ENCODE peak calls at places on chromosomes 1 and 21, in eight cellular contexts. E is IMR-90, M is uterus, N is transverse colon, W is ovary, C is Peyer's patch, S is tibial nerve, Q is heart left ventricle. J is an unnamed sample. For H3K9me3, the result is how much of the 10 kb centered on the place peaks cover.

GRCh38 chr1:924619-925323 is 1.0 kb downstream of the SAMD11 start:
- DNase-seq in E (peak), M (no peak), N (peak), W (no peak), C (no peak), S (no peak), Q (no peak), J (no peak)

GRCh38 chr1:52054496-52055065 is 410 bp downstream of the TXNDC12 start:
- DNase-seq in E (no peak), M (no peak), N (no peak), W (no peak), C (no peak), S (no peak), Q (no peak), J (no peak)

GRCh38 chr1:45685308-45686080 is 839 bp downstream of the GPBP1L1 start:
- DNase-seq in E (peak), M (no peak), N (no peak), W (no peak), C (no peak), S (no peak), Q (no peak), J (no peak)

GRCh38 chr1:20361401-20361800 is 70.7 kb downstream of the VWA5B1 start:
- DNase-seq in E (no peak), M (no peak), N (no peak), W (no peak), C (no peak), S (no peak), Q (no peak), J (no peak)

GRCh38 chr1:109185990-109186703 is 27.6 kb upstream of the SARS1 start:
- DNase-seq in E (no peak), M (no peak), N (no peak), W (no peak), C (no peak), S (no peak), Q (no peak), J (no peak)

GRCh38 chr1:19370453-19371170 is 58.5 kb downstream of the SLC66A1 start:
- DNase-seq in E (no peak), M (no peak), N (no peak), W (no peak), C (no peak), S (no peak), Q (no peak), J (no peak)

GRCh38 chr1:111030590-111030989 is 66.9 kb upstream of the LRIF1 start:
- DNase-seq in E (peak), M (no peak), N (peak), W (no peak), C (no peak), S (no peak), Q (no peak), J (no peak)

GRCh38 chr1:46248122-46248920 is 758 bp downstream of the RAD54L start:
- DNase-seq in E (no peak), M (peak), N (peak), W (peak), C (peak), S (no peak), Q (peak), J (no peak)

GRCh38 chr1:229116114-229116513 is 154.8 kb upstream of the RAB4A start:
- DNase-seq in E (peak), M (peak), N (peak), W (peak), C (no peak), S (no peak), Q (no peak), J (no peak)

GRCh38 chr1:234980657-234981396 is 147.8 kb downstream of the TOMM20 start:
- DNase-seq in E (peak), M (peak), N (peak), W (peak), C (peak), S (peak), Q (peak), J (no peak)

GRCh38 chr21:27213328-27213727 is 246.4 kb upstream of the ADAMTS5 start:
- DNase-seq in E (peak), M (no peak), N (no peak), W (no peak), C (no peak), S (no peak), Q (no peak), J (no peak)

GRCh38 chr1:154334647-154335350 is 9.5 kb downstream of the ATP8B2 start:
- DNase-seq in E (peak), M (peak), N (peak), W (peak), C (peak), S (peak), Q (peak), J (no peak)

GRCh38 chr1:1309525-1310385 is 1.4 kb downstream of the PUSL1 start:
- DNase-seq in E (no peak), M (no peak), N (no peak), W (no peak), C (no peak), S (no peak), Q (no peak), J (no peak)

GRCh38 chr1:223759273-223759672 is 46.9 kb downstream of the CAPN2 start:
- DNase-seq in E (no peak), M (no peak), N (no peak), W (no peak), C (no peak), S (no peak), Q (no peak), J (no peak)

GRCh38 chr1:211616231-211617031 is 37.5 kb upstream of the SLC30A1 start:
- DNase-seq in E (no peak), M (peak), N (no peak), W (peak), C (no peak), S (no peak), Q (peak), J (no peak)

GRCh38 chr1:231828182-231828920 is 201.8 kb downstream of the DISC1 start:
- DNase-seq in E (peak), M (no peak), N (no peak), W (no peak), C (no peak), S (no peak), Q (no peak), J (no peak)

GRCh38 chr1:178486100-178487069 is 10.4 kb downstream of the CLEC20A start:
- DNase-seq in E (no peak), M (no peak), N (no peak), W (no peak), C (peak), S (no peak), Q (no peak), J (no peak)

GRCh38 chr1:64282353-64282752 is 78.9 kb downstream of the UBE2U start:
- DNase-seq in E (no peak), M (peak), N (no peak), W (no peak), C (no peak), S (no peak), Q (no peak), J (no peak)

GRCh38 chr1:33468559-33468958 is 3.9 kb upstream of the ZSCAN20 start:
- DNase-seq in E (peak), M (no peak), N (no peak), W (no peak), C (no peak), S (no peak), Q (no peak), J (no peak)

GRCh38 chr1:39642796-39643195 is 3.4 kb upstream of the HEYL start:
- DNase-seq in E (peak), M (peak), N (no peak), W (no peak), C (no peak), S (no peak), Q (peak), J (no peak)

GRCh38 chr1:116817582-116818064 is 63.4 kb downstream of the CD2 start:
- DNase-seq in E (peak), M (no peak), N (peak), W (no peak), C (peak), S (no peak), Q (no peak), J (peak)

GRCh38 chr1:91798241-91798648 is 87.7 kb downstream of the TGFBR3 start:
- DNase-seq in E (no peak), M (no peak), N (no peak), W (no peak), C (no peak), S (no peak), Q (no peak), J (no peak)

GRCh38 chr21:32411366-32412161 is 942 bp upstream of the EVA1C start:
- DNase-seq in E (peak), M (peak), N (peak), W (peak), C (peak), S (peak), Q (peak), J (no peak)

GRCh38 chr1:155085504-155086181 is 7.0 kb downstream of the EFNA3 start:
- DNase-seq in E (peak), M (peak), N (peak), W (peak), C (peak), S (no peak), Q (peak), J (no peak)

GRCh38 chr1:231817813-231818212 is 191.2 kb downstream of the DISC1 start:
- DNase-seq in E (peak), M (no peak), N (no peak), W (no peak), C (no peak), S (no peak), Q (no peak), J (no peak)

GRCh38 chr1:212247987-212248386 is 37.2 kb upstream of the PPP2R5A start:
- DNase-seq in E (no peak), M (no peak), N (no peak), W (no peak), C (no peak), S (no peak), Q (no peak), J (no peak)

GRCh38 chr1:110390692-110391232 is at the start of gene SLC16A4:
- DNase-seq in E (peak), M (no peak), N (no peak), W (peak), C (no peak), S (no peak), Q (no peak), J (no peak)

DNA sequence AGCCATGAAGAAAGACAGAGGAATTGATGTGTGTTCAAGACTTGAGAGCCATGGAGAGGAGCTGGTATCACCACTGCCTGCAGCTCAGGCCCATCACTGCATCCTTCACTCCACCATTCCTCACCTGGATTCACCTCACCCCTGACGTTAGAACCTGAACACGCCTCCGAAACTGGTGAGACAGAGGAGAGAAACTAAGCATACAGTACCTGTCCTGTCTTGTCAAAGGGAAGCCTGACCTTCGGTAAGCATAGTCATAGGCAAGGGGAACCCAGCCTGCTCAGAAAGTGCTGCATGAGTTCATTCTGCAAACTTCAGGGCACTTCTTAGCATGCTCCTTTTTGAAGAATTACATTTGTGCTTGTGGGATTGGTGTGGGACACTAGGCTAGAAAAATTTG is 425.8 kb downstream of the DSCAM start:
- DNase-seq in E (no peak), M (no peak), N (no peak), W (no peak), C (no peak), S (no peak), Q (no peak), J (no peak)
- H3K9me3 ChIP-seq in E (under half), M (under half), N (under half), W (under half), C (under half), S (under half), Q (under half), J (under half)

GRCh38 chr1:28914228-28915035 is at the start of gene EPB41:
- DNase-seq in E (peak), M (peak), N (peak), W (peak), C (peak), S (peak), Q (peak), J (no peak)
- TF ChIP-seq POLR2A in E (no peak), M (peak), N (no peak), W (peak), C (peak), S (peak), Q (no peak), J (peak)

GRCh38 chr1:94501426-94501825 is 40.1 kb downstream of the F3 start:
- DNase-seq in E (no peak), M (no peak), N (no peak), W (no peak), C (no peak), S (no peak), Q (no peak), J (no peak)
- H3K9me3 ChIP-seq in E (under half), M (under half), N (under half), W (under half), C (under half), S (under half), Q (under half), J (under half)

DNA sequence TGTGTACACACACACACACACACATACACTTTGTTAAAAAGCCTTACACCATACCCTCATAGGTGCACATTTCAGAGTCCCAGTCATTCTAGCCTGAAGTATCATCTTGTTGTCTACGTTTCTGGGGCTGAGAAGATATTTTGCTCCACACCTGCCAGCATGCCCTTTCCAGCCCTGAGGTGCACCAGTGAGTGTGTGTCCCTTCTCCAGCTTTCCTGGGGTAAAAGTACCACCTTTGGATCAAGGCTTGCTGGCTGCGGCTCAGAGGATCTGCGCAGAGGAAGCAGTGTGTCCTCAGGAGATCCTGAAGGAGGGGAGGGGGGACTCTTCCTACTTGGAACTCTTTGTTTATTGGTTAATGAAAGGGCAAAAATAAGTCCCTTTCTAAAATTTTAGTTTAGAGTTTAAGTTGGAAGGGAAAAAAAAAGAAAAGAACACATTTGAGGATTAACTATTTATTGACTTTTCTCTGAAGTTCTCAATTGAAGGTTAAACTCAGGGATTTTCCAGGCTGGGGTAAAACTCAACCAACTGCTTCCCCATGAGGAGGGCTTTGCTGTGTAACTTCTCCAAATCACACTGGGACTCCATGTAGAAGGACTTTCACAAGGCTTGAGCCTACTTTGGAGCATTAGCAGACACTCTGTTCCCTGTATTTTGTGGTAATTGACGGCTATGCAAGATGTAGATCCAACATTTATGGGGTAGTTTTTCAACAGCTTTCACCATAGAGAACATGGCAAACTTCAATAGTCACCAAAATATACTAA is 200.3 kb upstream of the SGIP1 start:
- DNase-seq in E (no peak), M (no peak), N (peak), W (no peak), C (peak), S (no peak), Q (no peak), J (no peak)
- TF ChIP-seq POLR2A in E (no peak), M (no peak), N (no peak), W (no peak), C (no peak), S (no peak), Q (no peak), J (no peak)

GRCh38 chr1:156282143-156282478 is 514 bp downstream of the SMG5 start:
- DNase-seq in E (no peak), M (no peak), N (no peak), W (no peak), C (no peak), S (no peak), Q (no peak), J (no peak)

GRCh38 chr1:156279837-156280236 is 2.8 kb downstream of the SMG5 start:
- DNase-seq in E (no peak), M (no peak), N (no peak), W (no peak), C (no peak), S (no peak), Q (no peak), J (no peak)

GRCh38 chr1:156281281-156282142 is 1.1 kb downstream of the SMG5 start:
- DNase-seq in E (peak), M (no peak), N (no peak), W (no peak), C (no peak), S (no peak), Q (peak), J (no peak)

GRCh38 chr1:156276966-156277381 is 5.7 kb downstream of the SMG5 start:
- DNase-seq in E (no peak), M (no peak), N (no peak), W (no peak), C (no peak), S (no peak), Q (no peak), J (no peak)

GRCh38 chr1:156276532-156276931 is 6.1 kb downstream of the SMG5 start:
- DNase-seq in E (no peak), M (no peak), N (no peak), W (no peak), C (no peak), S (no peak), Q (no peak), J (no peak)
- H3K9me3 ChIP-seq in E (under half), M (under half), N (under half), W (under half), C (under half), S (under half), Q (under half), J (under half)

DNA sequence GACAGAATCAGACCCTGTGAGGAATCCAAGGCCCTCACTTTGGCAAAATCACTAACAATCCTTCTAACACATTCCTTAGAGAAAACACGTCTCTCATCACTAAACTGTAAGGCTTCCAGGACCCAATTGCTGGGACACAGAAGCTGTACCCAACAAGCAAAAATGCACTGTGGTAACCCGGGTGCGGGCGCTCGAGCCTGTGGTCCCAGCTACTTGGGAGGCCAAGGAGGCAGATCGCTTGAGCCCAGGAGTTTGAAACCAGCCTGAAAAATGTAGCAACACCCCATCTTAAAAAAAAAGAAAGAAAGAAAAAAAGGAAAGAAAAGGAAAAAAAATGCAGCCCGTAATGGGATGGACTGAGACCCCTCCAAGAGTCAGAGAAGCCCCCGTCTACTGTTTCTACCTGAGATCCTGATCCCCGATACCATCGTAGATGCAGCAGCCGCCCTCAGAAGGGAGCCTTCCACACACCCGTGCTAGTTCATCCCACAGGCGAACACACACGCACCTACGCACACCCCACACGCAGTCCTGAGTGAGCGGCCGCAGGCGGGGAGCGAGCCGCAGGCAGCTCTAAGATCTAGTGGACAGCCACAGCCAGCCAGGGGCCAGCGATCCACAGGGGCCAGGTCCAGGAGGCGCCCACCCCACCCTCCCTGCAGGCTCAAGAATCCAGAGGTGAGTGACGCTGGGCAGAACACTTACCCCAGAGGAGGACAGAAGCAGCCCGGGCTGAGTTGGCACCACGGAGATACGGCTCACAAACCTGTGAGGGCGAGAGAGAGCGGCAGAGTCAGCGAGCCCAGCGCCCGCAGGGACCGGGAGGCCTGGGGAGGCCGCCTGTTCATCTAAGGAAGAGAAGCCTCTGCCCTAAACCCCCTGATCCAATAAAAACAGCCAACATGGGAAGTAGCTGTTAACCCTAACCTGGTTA is 20.1 kb downstream of the WDR4 start:
- DNase-seq in E (no peak), M (no peak), N (no peak), W (no peak), C (no peak), S (no peak), Q (no peak), J (no peak)
- TF ChIP-seq POLR2A in E (no peak), M (no peak), N (no peak), W (no peak), C (no peak), S (no peak), Q (no peak), J (no peak)

DNA sequence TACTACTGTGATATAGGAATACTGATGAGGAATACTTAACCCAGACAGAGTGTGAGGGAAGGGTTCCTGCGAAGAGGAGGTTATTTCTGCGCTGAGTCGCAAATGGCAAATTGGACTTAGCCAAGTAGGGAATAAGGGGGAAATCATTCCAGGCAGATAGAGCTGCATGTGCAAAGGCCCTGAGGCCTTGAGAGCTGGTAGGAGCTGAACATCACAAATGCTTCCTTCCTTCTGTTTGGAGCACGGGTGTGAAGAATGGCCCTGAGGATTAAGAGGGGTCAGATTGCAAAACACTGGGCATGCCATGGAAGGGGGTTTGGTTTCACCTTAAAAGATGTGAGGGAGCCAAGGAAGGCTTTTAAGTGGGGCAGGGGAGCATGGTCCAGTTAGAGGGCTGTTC is 12.4 kb downstream of the IER5 start:
- DNase-seq in E (no peak), M (no peak), N (no peak), W (no peak), C (no peak), S (no peak), Q (no peak), J (no peak)
- H3K9me3 ChIP-seq in E (under half), M (under half), N (under half), W (under half), C (under half), S (under half), Q (under half), J (under half)

J was measured in vagina.